ENCODE peak calls at places on chromosome 20, in four cellular contexts. N is left lung, Y is adrenal gland, E is mammary epithelial cell. Q is an unnamed sample. For H3K4me1, the result is how much of the 10 kb centered on the place peaks cover.

GRCh38 chr20:33309631-33310030 is 26.6 kb downstream of the BPIFB1 start:
- DNase-seq in Y (no peak), N (no peak), E (no peak), Q (no peak)

GRCh38 chr20:35968930-35969329 is 540 bp downstream of the CNBD2 start:
- DNase-seq in N (no peak), Y (no peak), E (peak), Q (no peak)

GRCh38 chr20:11375966-11376365 is 541.7 kb upstream of the BTBD3 start:
- DNase-seq in N (no peak), Y (no peak), E (peak), Q (no peak)

GRCh38 chr20:62025832-62026563 is 39.7 kb downstream of the TAF4 start:
- DNase-seq in E (no peak), Y (peak), N (no peak), Q (no peak)

GRCh38 chr20:37316116-37316774 is 26.8 kb downstream of the MANBAL start:
- DNase-seq in E (no peak), Y (no peak), N (peak), Q (no peak)

GRCh38 chr20:53394433-53394832 is 199.2 kb downstream of the ZNF217 start:
- DNase-seq in N (no peak), Y (no peak), E (no peak), Q (no peak)

GRCh38 chr20:53040678-53041674 is 68.8 kb downstream of the TSHZ2 start:
- DNase-seq in E (peak), Y (peak), N (no peak), Q (no peak)

GRCh38 chr20:14477125-14477524 is 139.7 kb upstream of the FLRT3 start:
- DNase-seq in N (no peak), Y (no peak), E (peak), Q (no peak)

GRCh38 chr20:52779125-52779524 is 193.0 kb upstream of the TSHZ2 start:
- DNase-seq in E (no peak), Y (no peak), N (no peak), Q (no peak)

GRCh38 chr20:53036992-53037391 is 64.8 kb downstream of the TSHZ2 start:
- DNase-seq in Y (no peak), E (no peak), N (no peak), Q (no peak)

GRCh38 chr20:64038579-64039292 is 2.8 kb downstream of the C20orf204 start:
- DNase-seq in N (peak), E (peak), Y (peak), Q (peak)

GRCh38 chr20:17935186-17935585 is 33.4 kb downstream of the SNX5 start:
- DNase-seq in N (no peak), Y (no peak), E (peak), Q (no peak)

GRCh38 chr20:418858-419365 is 10.8 kb downstream of the RBCK1 start:
- DNase-seq in E (no peak), Y (no peak), N (no peak), Q (no peak)

GRCh38 chr20:25067102-25067987 is 9.4 kb upstream of the ACSS1 start:
- DNase-seq in Y (no peak), N (peak), E (no peak), Q (no peak)

GRCh38 chr20:47784599-47785320 is 521 bp downstream of the SULF2 start:
- DNase-seq in N (peak), Y (peak), E (peak), Q (peak)

GRCh38 chr20:25314497-25315417 is 66.9 kb downstream of the PYGB start:
- DNase-seq in E (no peak), N (peak), Y (peak), Q (no peak)

GRCh38 chr20:8309638-8310037 is 177.6 kb downstream of the PLCB1 start:
- DNase-seq in Y (no peak), N (no peak), E (no peak), Q (no peak)

GRCh38 chr20:22305391-22305790 is 279.0 kb downstream of the FOXA2 start:
- DNase-seq in N (no peak), Y (no peak), E (no peak), Q (no peak)

GRCh38 chr20:36745234-36745926 is 510 bp downstream of the NDRG3 start:
- DNase-seq in Y (no peak), N (peak), E (peak), Q (peak)

GRCh38 chr20:45470262-45470931 is 844 bp downstream of the WFDC2 start:
- DNase-seq in E (no peak), Y (no peak), N (peak), Q (no peak)

GRCh38 chr20:21433329-21433890 is 36.1 kb upstream of the NKX2-4 start:
- DNase-seq in N (no peak), Y (no peak), E (peak), Q (no peak)

GRCh38 chr20:63215101-63216040 is 560 bp downstream of the YTHDF1 start:
- DNase-seq in N (no peak), Y (no peak), E (peak), Q (no peak)

GRCh38 chr20:43915209-43916072 is 789 bp downstream of the TOX2 start:
- DNase-seq in N (no peak), Y (peak), E (no peak), Q (no peak)

GRCh38 chr20:10708342-10709185 is 34.8 kb upstream of the JAG1 start:
- DNase-seq in Y (no peak), E (peak), N (no peak), Q (no peak)

GRCh38 chr20:41278936-41279335 is 38.6 kb downstream of the ZHX3 start:
- DNase-seq in Y (no peak), E (no peak), N (no peak), Q (no peak)

GRCh38 chr20:1165941-1166340 is 18.8 kb downstream of the TMEM74B start:
- DNase-seq in Y (peak), E (no peak), N (no peak), Q (no peak)

GRCh38 chr20:44494266-44494665 is 18.6 kb downstream of the TTPAL start:
- DNase-seq in E (peak), N (no peak), Y (no peak), Q (no peak)

GRCh38 chr20:44746367-44747165 is 901 bp downstream of the KCNK15 start:
- DNase-seq in E (no peak), Y (no peak), N (no peak), Q (no peak)

GRCh38 chr20:43955244-43956191 is 40.9 kb downstream of the TOX2 start:
- DNase-seq in E (peak), N (peak), Y (peak), Q (no peak)

GRCh38 chr20:6122873-6123649 is at the start of gene FERMT1:
- DNase-seq in Y (peak), N (peak), E (peak), Q (peak)
- TF ChIP-seq CTCF in Y (no peak), N (no peak), E (peak), Q (peak)

DNA sequence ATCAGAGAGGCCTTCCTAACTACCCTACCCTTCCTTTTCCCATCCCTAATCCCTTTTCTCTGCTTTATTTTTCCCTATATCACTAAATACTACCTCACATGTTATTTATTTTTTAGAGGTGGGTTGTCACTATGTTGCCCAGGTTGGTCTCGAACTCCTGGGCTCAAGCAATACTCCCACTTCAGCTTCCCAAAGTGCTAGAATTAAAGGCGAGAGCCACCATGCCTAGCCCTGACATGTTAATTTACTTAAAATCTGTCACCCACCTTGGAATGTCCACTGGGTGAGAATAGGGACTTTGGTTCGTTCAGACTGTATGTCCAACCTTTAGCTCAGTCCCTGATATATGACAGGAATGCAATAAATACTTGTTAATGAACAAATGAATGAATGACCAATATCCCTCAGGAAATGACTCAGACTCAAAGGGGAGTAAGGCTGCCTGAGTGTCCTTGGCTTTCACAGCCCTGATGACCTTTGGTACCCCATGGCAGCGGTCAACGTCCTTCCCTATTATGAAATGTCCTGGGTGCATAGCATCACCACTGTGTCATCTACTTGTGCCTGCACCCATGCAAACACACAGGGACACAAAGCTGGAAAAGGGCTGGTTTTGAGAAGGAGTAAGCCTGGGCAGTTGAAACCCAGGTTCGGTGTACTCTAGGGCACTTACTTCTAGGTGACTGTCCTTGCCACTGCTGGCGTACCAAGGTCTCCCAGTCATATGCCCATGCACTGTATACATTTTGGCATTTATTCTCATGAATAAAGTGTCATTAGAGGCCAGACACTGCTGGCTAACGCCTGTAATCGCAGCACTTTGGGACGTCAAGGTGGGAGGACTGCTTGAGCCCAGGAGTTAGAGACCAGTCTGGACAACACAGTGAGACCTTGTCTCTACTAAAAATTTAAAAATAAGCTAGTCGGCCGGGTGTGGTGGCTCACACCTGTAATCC is 26.5 kb downstream of the BCL2L1 start:
- DNase-seq in Y (peak), E (peak), N (peak), Q (no peak)
- H3K4me1 ChIP-seq in Y (under half), E (half or more), N (under half), Q (half or more)

GRCh38 chr20:4225778-4226177 is 210.4 kb upstream of the RNF24 start:
- DNase-seq in N (no peak), E (peak), Y (peak), Q (no peak)
- H3K27ac ChIP-seq in N (no peak), E (no peak), Y (no peak), Q (peak)

DNA sequence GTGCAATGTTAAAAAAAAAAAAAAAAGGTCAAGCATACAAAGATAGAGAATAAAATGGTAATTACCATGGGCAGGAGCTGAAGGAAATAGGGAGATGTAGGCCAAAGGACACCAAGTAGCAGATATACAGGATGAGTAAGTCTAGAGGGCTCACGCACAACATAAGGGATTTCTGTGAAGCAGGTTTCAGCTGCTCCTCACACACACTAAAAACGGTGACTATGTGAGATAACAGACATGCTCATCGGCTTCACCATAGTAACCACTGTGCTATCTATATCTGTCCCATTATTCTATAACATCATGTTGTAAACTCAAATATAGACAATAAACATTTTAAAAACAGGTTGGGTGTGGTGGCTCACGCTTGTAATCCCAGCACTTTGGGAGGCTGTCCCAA is 11.6 kb downstream of the SNHG17 start:
- DNase-seq in Y (no peak), E (no peak), N (no peak), Q (no peak)
- TF ChIP-seq CTCF in Y (no peak), E (no peak), N (no peak), Q (no peak)

DNA sequence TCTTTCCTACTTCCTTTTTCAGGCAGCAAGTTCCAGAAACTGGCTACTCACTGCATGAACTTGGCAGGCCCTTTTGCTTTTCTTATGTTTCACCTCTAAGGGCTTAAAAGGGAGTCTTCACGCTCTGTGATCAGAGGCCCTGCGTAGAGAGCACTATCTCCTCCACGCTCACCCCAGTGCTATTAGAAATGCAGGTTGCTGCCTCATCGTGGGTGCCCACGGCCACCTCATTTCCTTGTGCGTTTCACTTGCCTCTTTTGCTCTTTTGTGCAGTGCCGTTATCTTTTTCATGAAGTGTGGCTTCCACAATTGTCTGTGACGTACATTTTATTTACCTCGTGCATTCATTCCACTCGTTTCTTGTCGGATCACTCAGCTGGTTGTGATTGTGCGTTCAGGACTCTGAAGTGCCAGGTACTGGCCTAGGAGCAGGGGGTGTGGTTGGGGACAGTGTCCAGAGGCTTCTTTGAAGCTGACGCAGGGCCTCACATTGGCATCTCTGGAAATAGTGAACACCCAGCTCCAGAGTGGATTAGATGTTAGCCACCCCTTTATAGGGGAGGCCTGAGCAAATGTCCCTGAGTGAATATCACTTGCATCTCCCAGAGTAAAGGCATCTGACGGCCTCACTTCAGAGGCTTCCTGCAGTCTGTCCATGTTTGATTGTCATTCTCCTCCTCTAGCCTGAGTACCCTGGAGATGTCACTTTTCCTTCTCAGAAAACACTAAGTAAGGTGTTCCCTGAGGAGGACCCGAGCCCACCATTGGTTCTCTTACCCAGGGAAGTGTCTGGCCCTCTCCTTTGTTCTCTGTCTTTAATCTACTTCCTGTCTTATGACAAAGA is 10.4 kb downstream of the STX16 start:
- DNase-seq in E (no peak), Y (no peak), N (no peak), Q (no peak)
- H3K4me1 ChIP-seq in E (under half), Y (under half), N (under half), Q (half or more)

GRCh38 chr20:56440346-56441007 is 27.9 kb upstream of the RTF2 start:
- DNase-seq in N (no peak), E (no peak), Y (no peak), Q (no peak)
- H3K27ac ChIP-seq in N (peak), E (no peak), Y (no peak), Q (peak)